ENCODE peak calls at places on chromosomes 5 and 9, in four cellular contexts. W, M, U and J are unnamed samples.
A peak's percentile ranks its signal among the peaks of the same experiment; 100 is the strongest.

GRCh38 chr9:10045598-10045997 is 567.2 kb downstream of the PTPRD start:
- DNase-seq in M (no peak), U (no peak), W (no peak), J (no peak)

GRCh38 chr5:12023614-12024241 is 119.5 kb upstream of the CTNND2 start:
- DNase-seq in W (no peak), U (no peak), M (no peak), J (no peak)

GRCh38 chr5:141514330-141515111 is 25.6 kb downstream of the PCDHGC5 start:
- DNase-seq in W (peak; percentile 25), U (no peak), M (no peak), J (no peak)

GRCh38 chr9:14343236-14343947 is 29.5 kb upstream of the NFIB start:
- DNase-seq in U (no peak), W (no peak), M (no peak), J (no peak)

GRCh38 chr5:141848771-141849370 is 29.3 kb downstream of the PCDH1 start:
- DNase-seq in W (peak; percentile 57), U (peak; percentile 88), M (peak; percentile 93), J (peak; percentile 50)

GRCh38 chr9:113653746-113654604 is 190.4 kb downstream of the RGS3 start:
- DNase-seq in M (no peak), U (no peak), W (no peak), J (no peak)

GRCh38 chr5:90911169-90911568 is 352.6 kb downstream of the ADGRV1 start:
- DNase-seq in M (no peak), U (no peak), W (no peak), J (no peak)

GRCh38 chr5:170648546-170648945 is 135.0 kb upstream of the GABRP start:
- DNase-seq in U (peak; percentile 55), M (no peak), W (no peak), J (no peak)

GRCh38 chr5:68239485-68239884 is 23.9 kb downstream of the PIK3R1 start:
- DNase-seq in M (peak; percentile 92), W (peak; percentile 88), U (no peak), J (peak; percentile 87)

GRCh38 chr5:38758774-38759423 is 86.9 kb upstream of the OSMR start:
- DNase-seq in U (no peak), W (no peak), M (no peak), J (no peak)

GRCh38 chr5:131282235-131282634 is 18.4 kb downstream of the CDC42SE2 start:
- DNase-seq in U (no peak), W (no peak), M (no peak), J (no peak)

GRCh38 chr5:65808818-65809217 is 86.8 kb downstream of the NLN start:
- DNase-seq in W (no peak), M (no peak), U (no peak), J (no peak)

GRCh38 chr9:130341839-130342713 is 76.5 kb downstream of the HMCN2 start:
- DNase-seq in U (no peak), W (no peak), M (peak; percentile 47), J (no peak)

GRCh38 chr5:151682240-151682639 is 4.5 kb downstream of the SPARC start:
- DNase-seq in M (no peak), U (no peak), W (no peak), J (no peak)

GRCh38 chr5:180209137-180209581 is at the start of gene RASGEF1C:
- DNase-seq in U (peak; percentile 58), W (peak; percentile 76), M (no peak), J (no peak)

GRCh38 chr5:95027775-95028174 is 257.1 kb downstream of the MCTP1 start:
- DNase-seq in U (no peak), W (no peak), M (no peak), J (no peak)

GRCh38 chr5:123387313-123387712 is 35.9 kb downstream of the CEP120 start:
- DNase-seq in U (no peak), W (no peak), M (no peak), J (no peak)

GRCh38 chr5:123610209-123610608 is 98.2 kb downstream of the CSNK1G3 start:
- DNase-seq in W (no peak), U (no peak), M (no peak), J (no peak)

GRCh38 chr9:14350766-14351165 is 36.8 kb upstream of the NFIB start:
- DNase-seq in U (no peak), M (no peak), W (no peak), J (peak; percentile 76)

GRCh38 chr5:141845371-141845821 is 32.8 kb downstream of the PCDH1 start:
- DNase-seq in U (no peak), M (peak; percentile 58), W (peak; percentile 31), J (no peak)

GRCh38 chr5:98309785-98310566 is 463.5 kb upstream of the RGMB start:
- DNase-seq in M (no peak), W (peak; percentile 6), U (peak; percentile 96), J (no peak)

GRCh38 chr9:100515578-100516494 is 42.9 kb downstream of the TMEFF1 start:
- DNase-seq in U (peak; percentile 61), W (no peak), M (no peak), J (no peak)

GRCh38 chr9:91500509-91501011 is 76.9 kb upstream of the NFIL3 start:
- DNase-seq in W (peak; percentile 39), U (peak; percentile 89), M (no peak), J (no peak)

GRCh38 chr5:82225525-82226172 is 52.5 kb downstream of the RPS23 start:
- DNase-seq in W (peak; percentile 73), M (no peak), U (peak; percentile 23), J (peak; percentile 51)